ENCODE peak calls at places on chromosome 1, in five cellular contexts. S is NCI-H1105 treated with DMSO at 0.1 percent for 48 hours, H is NCI-H510A treated with DMSO at 0.1 percent for 48 hours, W is G401, O is cardiac septum. Z is an unnamed sample.

GRCh38 chr1:55768345-55768952 is 553.3 kb upstream of the USP24 start:
- DNase-seq in S (no peak), H (no peak), W (no peak), O (no peak), Z (no peak)

GRCh38 chr1:116570358-116571214 is at the start of gene CD58:
- DNase-seq in S (peak), H (peak), W (peak), O (peak), Z (peak)

GRCh38 chr1:114088392-114089299 is 65.0 kb downstream of the SYT6 start:
- DNase-seq in S (no peak), H (peak), W (no peak), O (no peak), Z (no peak)

GRCh38 chr1:16082283-16083038 is 9.0 kb upstream of the FAM131C start:
- DNase-seq in S (peak), H (peak), W (peak), O (no peak), Z (peak)

GRCh38 chr1:10638559-10639300 is 157.7 kb downstream of the CASZ1 start:
- DNase-seq in S (no peak), H (no peak), W (no peak), O (no peak), Z (peak)

GRCh38 chr1:66335859-66336640 is 197.9 kb upstream of the SGIP1 start:
- DNase-seq in S (no peak), H (no peak), W (no peak), O (peak), Z (no peak)

GRCh38 chr1:153698648-153699004 is 20.1 kb downstream of the NPR1 start:
- DNase-seq in S (no peak), H (no peak), W (no peak), O (no peak), Z (no peak)

GRCh38 chr1:95983831-95984230 is 737.8 kb upstream of the PTBP2 start:
- DNase-seq in S (no peak), H (no peak), W (no peak), O (no peak), Z (no peak)